ENCODE peak calls at places on chromosomes 1 and 21, in four cellular contexts. Q is heart right ventricle; V is CD8-positive, alpha-beta T cell; C is tibial artery. W is an unnamed sample.

GRCh38 chr1:17588048-17588781 is 48.7 kb downstream of the ARHGEF10L start:
- DNase-seq in C (peak; percentile 94), Q (peak; percentile 70), V (no peak), W (peak; percentile 76)

GRCh38 chr21:43611598-43612369 is 47.5 kb downstream of the HSF2BP start:
- DNase-seq in Q (peak; percentile 67), V (no peak), C (peak; percentile 84), W (peak; percentile 72)

GRCh38 chr1:70528591-70529333 is 117.7 kb downstream of the CTH start:
- DNase-seq in Q (peak; percentile 21), V (no peak), C (no peak), W (no peak)

GRCh38 chr1:161089251-161089924 is at the start of gene NECTIN4:
- DNase-seq in V (no peak), C (peak; percentile 54), Q (no peak), W (no peak)

GRCh38 chr1:204284929-204285328 is 71.1 kb upstream of the GOLT1A start:
- DNase-seq in Q (no peak), C (no peak), V (no peak), W (no peak)

GRCh38 chr1:205504311-205505075 is at the start of gene CDK18:
- DNase-seq in C (peak; percentile 94), Q (peak; percentile 84), V (peak; percentile 27), W (peak; percentile 76)

GRCh38 chr21:28537371-28538079 is 455.2 kb downstream of the LTN1 start:
- DNase-seq in V (no peak), C (no peak), Q (no peak), W (peak; percentile 14)

GRCh38 chr1:27488523-27489138 is 1.3 kb downstream of the WASF2 start:
- DNase-seq in Q (no peak), V (no peak), C (peak; percentile 27), W (no peak)

GRCh38 chr1:224427346-224427745 is 7.3 kb downstream of the WDR26 start:
- DNase-seq in Q (no peak), V (no peak), C (no peak), W (peak; percentile 59)

GRCh38 chr1:1858382-1859086 is 32.4 kb downstream of the GNB1 start:
- DNase-seq in Q (peak; percentile 95), V (peak; percentile 5), C (peak; percentile 83), W (peak; percentile 68)

GRCh38 chr1:50699795-50700194 is 260.3 kb downstream of the FAF1 start:
- DNase-seq in V (no peak), C (no peak), Q (no peak), W (no peak)

DNA sequence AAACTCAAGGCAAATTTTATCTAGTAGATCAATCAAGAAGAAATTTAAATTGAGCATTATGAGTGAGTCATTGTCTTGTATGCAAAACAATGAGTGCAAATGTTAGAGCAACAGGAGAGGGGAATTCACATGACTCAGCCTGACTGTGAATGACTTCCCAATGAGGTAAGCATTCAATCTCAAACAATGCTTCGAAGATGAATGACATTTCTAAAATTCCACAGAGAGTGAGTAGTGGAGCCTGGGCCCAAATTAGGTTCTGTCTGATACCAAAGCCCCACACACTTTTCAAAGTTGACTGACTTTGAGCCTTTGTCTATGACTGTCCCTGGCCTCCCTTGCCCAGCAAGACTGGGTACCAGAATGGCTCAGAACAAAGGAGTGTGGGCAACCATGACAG is 738.0 kb downstream of the PTPRU start:
- DNase-seq in Q (no peak), V (no peak), C (no peak), W (peak; percentile 58)
- H3K4me3 ChIP-seq in Q (no peak overlapping the region), V (no peak overlapping the region), C (no peak overlapping the region), W (no peak overlapping the region)

GRCh38 chr1:64841330-64842065 is 96.6 kb downstream of the RAVER2 start:
- DNase-seq in V (no peak), Q (no peak), C (no peak), W (no peak)
- H3K36me3 ChIP-seq in V (peaks cover 86% of the 10 kb centered on the region), Q (peaks cover 98% of the 10 kb centered on the region), C (peaks cover 77% of the 10 kb centered on the region), W (peaks cover 44% of the 10 kb centered on the region)

GRCh38 chr1:154971341-154971998 is 923 bp upstream of the SHC1 start:
- DNase-seq in C (no peak), V (no peak), Q (no peak), W (no peak)
- H3K4me3 ChIP-seq in C (peak overlapping the region; percentile 76), V (no peak overlapping the region), Q (peak overlapping the region; percentile 89), W (peak overlapping the region; percentile 45)

DNA sequence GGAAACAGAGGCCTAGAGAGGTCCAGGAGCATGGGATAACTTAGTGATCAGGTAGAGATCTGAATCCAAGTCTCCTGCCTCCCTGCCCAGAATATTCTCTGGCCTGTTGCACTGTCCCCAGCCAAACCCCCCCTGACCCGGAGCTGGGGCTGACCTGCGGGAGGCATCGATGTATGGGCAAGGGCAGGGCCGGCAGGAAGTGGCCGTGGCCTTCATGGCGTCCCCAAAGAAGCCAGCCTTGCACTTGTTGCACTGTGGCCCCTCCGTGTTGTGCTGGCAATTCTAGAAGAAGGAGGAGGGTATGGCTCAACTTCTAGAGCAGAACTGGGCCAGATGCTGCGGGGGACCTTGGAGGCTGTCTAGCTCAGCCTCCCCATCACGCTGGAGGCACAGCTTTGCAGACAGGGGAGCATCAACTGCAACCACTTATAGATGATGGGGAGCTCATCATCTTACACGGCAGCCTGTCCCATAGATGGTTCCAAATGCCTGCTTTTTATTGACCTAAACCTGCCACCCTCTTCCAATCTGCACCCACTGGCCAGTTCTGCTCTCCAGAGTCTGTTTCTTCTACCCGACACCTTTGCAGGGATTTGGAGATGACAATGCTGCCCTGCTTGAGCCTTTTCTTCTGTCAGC is 58.2 kb downstream of the HSPG2 start:
- DNase-seq in C (no peak), Q (no peak), V (no peak), W (no peak)
- H3K36me3 ChIP-seq in C (peaks cover 92% of the 10 kb centered on the region), Q (peaks cover 93% of the 10 kb centered on the region), V (no peaks in the 10 kb centered on the region), W (peaks cover 81% of the 10 kb centered on the region)

GRCh38 chr1:151512326-151512725 is 1.1 kb downstream of the CGN start:
- DNase-seq in Q (no peak), C (no peak), V (no peak), W (no peak)

GRCh38 chr1:151514366-151514765 is 3.2 kb downstream of the CGN start:
- DNase-seq in V (no peak), C (no peak), Q (no peak), W (no peak)

GRCh38 chr1:151512801-151513625 is 1.8 kb downstream of the CGN start:
- DNase-seq in C (no peak), V (no peak), Q (no peak), W (no peak)

GRCh38 chr1:151515265-151515664 is 4.1 kb downstream of the CGN start:
- DNase-seq in Q (no peak), V (no peak), C (no peak), W (no peak)

DNA sequence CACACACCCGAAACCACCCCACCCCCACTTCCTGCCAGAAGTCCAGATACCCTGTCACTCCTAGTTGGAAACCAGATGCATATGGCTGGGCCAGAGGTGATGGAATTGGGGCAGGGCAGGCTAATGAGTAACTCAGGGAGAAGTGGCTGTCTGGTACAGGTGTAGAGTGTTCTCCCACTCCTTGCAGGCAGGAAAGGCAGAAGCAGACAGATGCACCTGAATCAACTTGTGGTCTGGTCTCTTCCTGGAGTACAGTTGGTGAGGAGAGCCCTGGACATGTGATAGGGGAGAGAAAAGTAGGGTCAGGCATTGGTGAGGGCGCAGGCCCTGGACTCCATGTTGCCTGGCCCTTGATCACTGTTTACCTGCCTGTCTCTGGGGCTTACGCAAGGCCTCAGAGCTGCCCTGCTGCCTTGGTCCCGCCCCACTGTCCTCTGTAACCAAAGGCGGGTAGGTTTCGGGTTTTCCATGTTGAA is 2.5 kb downstream of the CGN start:
- DNase-seq in Q (no peak), C (no peak), V (no peak), W (peak; percentile 24)
- H3K4me3 ChIP-seq in Q (no peak overlapping the region), C (no peak overlapping the region), V (no peak overlapping the region), W (no peak overlapping the region)

GRCh38 chr1:21755067-21755466 is 27.9 kb downstream of the USP48 start:
- DNase-seq in V (no peak), Q (no peak), C (no peak), W (no peak)
- H3K36me3 ChIP-seq in V (peaks cover 32% of the 10 kb centered on the region), Q (peaks cover 71% of the 10 kb centered on the region), C (peaks cover 52% of the 10 kb centered on the region), W (peaks cover 55% of the 10 kb centered on the region)

GRCh38 chr21:34670220-34670961 is 1.6 kb downstream of the CLIC6 start:
- DNase-seq in Q (no peak), C (no peak), V (no peak), W (no peak)
- H3K4me3 ChIP-seq in Q (peak overlapping the region; percentile 53), C (peak overlapping the region; percentile 61), V (peak overlapping the region; percentile 46), W (no peak overlapping the region)

GRCh38 chr1:24141311-24141997 is 1.5 kb downstream of the IL22RA1 start:
- DNase-seq in Q (no peak), V (no peak), C (no peak), W (no peak)
- H3K36me3 ChIP-seq in Q (no peaks in the 10 kb centered on the region), V (no peaks in the 10 kb centered on the region), C (no peaks in the 10 kb centered on the region), W (no peaks in the 10 kb centered on the region)

GRCh38 chr1:55225228-55225627 is 10.1 kb upstream of the USP24 start:
- DNase-seq in Q (no peak), C (no peak), V (no peak), W (no peak)
- H3K4me3 ChIP-seq in Q (no peak overlapping the region), C (no peak overlapping the region), V (no peak overlapping the region), W (no peak overlapping the region)

DNA sequence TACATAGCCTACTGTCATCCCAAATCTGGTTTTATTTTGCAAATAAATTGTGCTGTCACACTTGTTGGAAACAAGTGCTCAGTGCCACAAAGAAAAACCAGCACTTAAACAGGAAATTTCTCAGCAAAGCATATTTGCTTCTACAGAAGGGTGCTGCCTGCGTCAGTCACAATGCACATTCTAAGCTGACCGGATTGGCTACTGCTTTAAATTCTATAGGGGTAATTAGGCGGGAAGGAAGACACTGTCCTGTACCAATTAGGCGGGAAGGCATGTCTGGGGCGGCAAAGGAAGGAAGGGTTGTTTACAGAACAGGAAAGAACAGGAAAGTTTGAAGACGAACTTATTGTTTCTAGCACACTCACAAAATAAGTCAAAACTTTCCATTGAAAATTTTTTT is 2.8 kb downstream of the IFI16 start:
- DNase-seq in V (no peak), Q (peak; percentile 10), C (no peak), W (peak; percentile 26)
- H3K36me3 ChIP-seq in V (peaks cover 11% of the 10 kb centered on the region), Q (peaks cover 42% of the 10 kb centered on the region), C (peaks cover 18% of the 10 kb centered on the region), W (peaks cover 39% of the 10 kb centered on the region)

W was measured in MG63.